ENCODE peak calls at places on chromosomes 6 and 20, in four cellular contexts. J, C, Y and V are unnamed samples.

GRCh38 chr20:58059145-58059544 is 169.3 kb downstream of the ANKRD60 start:
- DNase-seq in J (no peak), C (no peak), Y (no peak), V (no peak)

GRCh38 chr6:152635949-152636674 is 1.1 kb downstream of the SYNE1 start:
- DNase-seq in J (no peak), C (peak; percentile 85), Y (peak; percentile 10), V (no peak)

GRCh38 chr6:43334466-43335095 is 26.0 kb upstream of the CRIP3 start:
- DNase-seq in J (peak; percentile 68), C (no peak), Y (peak; percentile 66), V (peak; percentile 33)

GRCh38 chr20:58054744-58055373 is 173.6 kb downstream of the ANKRD60 start:
- DNase-seq in J (no peak), C (no peak), Y (peak; percentile 9), V (no peak)

GRCh38 chr6:31402324-31403282 is 792 bp upstream of the MICA start:
- DNase-seq in J (no peak), C (no peak), Y (no peak), V (no peak)

GRCh38 chr20:347317-347639 is 367 bp downstream of the NRSN2 start:
- DNase-seq in J (no peak), C (no peak), Y (no peak), V (no peak)

GRCh38 chr20:38307371-38308046 is 3.6 kb downstream of the BPI start:
- DNase-seq in J (no peak), C (no peak), Y (no peak), V (no peak)

GRCh38 chr6:30687659-30688431 is 1.4 kb upstream of the PPP1R18 start:
- DNase-seq in J (no peak), C (peak; percentile 82), Y (no peak), V (no peak)

GRCh38 chr20:63212393-63212730 is 3.6 kb downstream of the YTHDF1 start:
- DNase-seq in J (no peak), C (no peak), Y (no peak), V (no peak)

GRCh38 chr6:75065524-75065923 is 140.3 kb downstream of the COL12A1 start:
- DNase-seq in J (peak; percentile 34), C (no peak), Y (peak; percentile 31), V (no peak)

GRCh38 chr6:132813173-132813856 is 1.1 kb upstream of the RPS12 start:
- DNase-seq in J (no peak), C (peak; percentile 88), Y (peak; percentile 75), V (peak; percentile 76)

GRCh38 chr6:140394141-140394540 is 1019.7 kb upstream of the CITED2 start:
- DNase-seq in J (no peak), C (no peak), Y (no peak), V (no peak)

GRCh38 chr6:52330470-52330869 is 31.5 kb upstream of the PAQR8 start:
- DNase-seq in J (no peak), C (no peak), Y (no peak), V (peak; percentile 6)

GRCh38 chr6:105815657-105816555 is 270.2 kb upstream of the PRDM1 start:
- DNase-seq in J (no peak), C (no peak), Y (no peak), V (no peak)

GRCh38 chr20:8155848-8156602 is 24.0 kb downstream of the PLCB1 start:
- DNase-seq in J (no peak), C (no peak), Y (peak; percentile 52), V (no peak)

GRCh38 chr6:130693944-130694343 is 133.3 kb upstream of the SMLR1 start:
- DNase-seq in J (no peak), C (no peak), Y (no peak), V (no peak)

GRCh38 chr6:13924146-13924948 is 405 bp upstream of the RNF182 start:
- DNase-seq in J (no peak), C (no peak), Y (peak; percentile 37), V (no peak)

GRCh38 chr6:137309078-137309762 is 90.0 kb upstream of the IFNGR1 start:
- DNase-seq in J (peak; percentile 22), C (peak; percentile 82), Y (peak; percentile 74), V (peak; percentile 38)

GRCh38 chr6:84762941-84763396 is 1.4 kb downstream of the TBX18 start:
- DNase-seq in J (no peak), C (no peak), Y (peak; percentile 67), V (no peak)

GRCh38 chr6:82040405-82041221 is 206.9 kb downstream of the IBTK start:
- DNase-seq in J (peak; percentile 42), C (no peak), Y (peak; percentile 72), V (peak; percentile 2)

GRCh38 chr6:111805511-111806181 is 67.6 kb downstream of the FYN start:
- DNase-seq in J (no peak), C (no peak), Y (peak; percentile 51), V (peak; percentile 20)

GRCh38 chr20:45911486-45912343 is at the start of gene PLTP:
- DNase-seq in J (no peak), C (peak; percentile 87), Y (peak; percentile 78), V (peak; percentile 66)

GRCh38 chr6:146850238-146850896 is 251.6 kb downstream of the ADGB start:
- DNase-seq in J (no peak), C (no peak), Y (no peak), V (no peak)

GRCh38 chr20:59428006-59428405 is 127.6 kb downstream of the EDN3 start:
- DNase-seq in J (no peak), C (no peak), Y (no peak), V (no peak)

GRCh38 chr6:26199057-26199772 is 112.0 kb downstream of the HFE start:
- DNase-seq in J (peak; percentile 95), C (peak; percentile 96), Y (peak; percentile 98), V (peak; percentile 95)

GRCh38 chr6:3001773-3002293 is 2.1 kb downstream of the NQO2 start:
- DNase-seq in J (peak; percentile 71), C (no peak), Y (peak; percentile 74), V (peak; percentile 93)

GRCh38 chr6:36302227-36302976 is 32.5 kb downstream of the PNPLA1 start:
- DNase-seq in J (peak; percentile 90), C (peak; percentile 91), Y (peak; percentile 92), V (peak; percentile 96)

GRCh38 chr20:10921491-10922010 is 247.8 kb upstream of the JAG1 start:
- DNase-seq in J (no peak), C (no peak), Y (no peak), V (no peak)

GRCh38 chr6:108820011-108820410 is 28.2 kb upstream of the ARMC2 start:
- DNase-seq in J (no peak), C (no peak), Y (no peak), V (no peak)

GRCh38 chr6:137361701-137362100 is 132.5 kb downstream of the OLIG3 start:
- DNase-seq in J (no peak), C (no peak), Y (no peak), V (no peak)

GRCh38 chr6:80170433-80170832 is 64.0 kb downstream of the BCKDHB start:
- DNase-seq in J (no peak), C (no peak), Y (no peak), V (no peak)

GRCh38 chr6:80174931-80175572 is 68.6 kb downstream of the BCKDHB start:
- DNase-seq in J (no peak), C (no peak), Y (no peak), V (no peak)

GRCh38 chr6:80173411-80173810 is 66.9 kb downstream of the BCKDHB start:
- DNase-seq in J (no peak), C (no peak), Y (no peak), V (no peak)
- TF ChIP-seq POLR2A in J (no peak), C (no peak), Y (no peak), V (no peak)

GRCh38 chr6:159727717-159728440 is 573 bp downstream of the WTAP start:
- DNase-seq in J (no peak), C (no peak), Y (peak; percentile 63), V (peak; percentile 79)

GRCh38 chr6:159724778-159725177 is 2.5 kb upstream of the WTAP start:
- DNase-seq in J (no peak), C (no peak), Y (no peak), V (no peak)

GRCh38 chr6:159728552-159728951 is 1.2 kb downstream of the WTAP start:
- DNase-seq in J (no peak), C (no peak), Y (no peak), V (peak; percentile 81)

GRCh38 chr6:159726918-159727716 is at the start of gene WTAP:
- DNase-seq in J (peak; percentile 94), C (peak; percentile 100), Y (peak; percentile 95), V (peak; percentile 98)

GRCh38 chr6:159726196-159726917 is 949 bp upstream of the WTAP start:
- DNase-seq in J (no peak), C (no peak), Y (no peak), V (no peak)
- TF ChIP-seq POLR2A in J (no peak), C (no peak), Y (no peak), V (no peak)

GRCh38 chr20:21125072-21125848 is 622 bp upstream of the KIZ start:
- DNase-seq in J (peak; percentile 39), C (peak; percentile 82), Y (no peak), V (no peak)

GRCh38 chr20:21124190-21124589 is 1.7 kb upstream of the KIZ start:
- DNase-seq in J (no peak), C (no peak), Y (no peak), V (no peak)

GRCh38 chr20:21129861-21130260 is 4.0 kb downstream of the KIZ start:
- DNase-seq in J (no peak), C (no peak), Y (no peak), V (no peak)

GRCh38 chr20:21127201-21127981 is 1.5 kb downstream of the KIZ start:
- DNase-seq in J (no peak), C (no peak), Y (no peak), V (no peak)

GRCh38 chr20:21125849-21126840 is at the start of gene KIZ:
- DNase-seq in J (peak; percentile 84), C (peak; percentile 100), Y (peak; percentile 97), V (peak; percentile 96)
- TF ChIP-seq POLR2A in J (peak; percentile 68), C (peak; percentile 71), Y (peak; percentile 62), V (peak; percentile 72)

GRCh38 chr20:43752051-43752360 is 25.2 kb upstream of the GTSF1L start:
- DNase-seq in J (no peak), C (no peak), Y (no peak), V (no peak)

GRCh38 chr20:43750774-43751166 is 24.0 kb upstream of the GTSF1L start:
- DNase-seq in J (no peak), C (no peak), Y (no peak), V (no peak)

GRCh38 chr20:43749734-43750294 is 23.0 kb upstream of the GTSF1L start:
- DNase-seq in J (peak; percentile 29), C (peak; percentile 96), Y (peak; percentile 37), V (peak; percentile 44)

GRCh38 chr20:43752561-43753301 is 25.9 kb upstream of the GTSF1L start:
- DNase-seq in J (no peak), C (peak; percentile 88), Y (no peak), V (no peak)

DNA sequence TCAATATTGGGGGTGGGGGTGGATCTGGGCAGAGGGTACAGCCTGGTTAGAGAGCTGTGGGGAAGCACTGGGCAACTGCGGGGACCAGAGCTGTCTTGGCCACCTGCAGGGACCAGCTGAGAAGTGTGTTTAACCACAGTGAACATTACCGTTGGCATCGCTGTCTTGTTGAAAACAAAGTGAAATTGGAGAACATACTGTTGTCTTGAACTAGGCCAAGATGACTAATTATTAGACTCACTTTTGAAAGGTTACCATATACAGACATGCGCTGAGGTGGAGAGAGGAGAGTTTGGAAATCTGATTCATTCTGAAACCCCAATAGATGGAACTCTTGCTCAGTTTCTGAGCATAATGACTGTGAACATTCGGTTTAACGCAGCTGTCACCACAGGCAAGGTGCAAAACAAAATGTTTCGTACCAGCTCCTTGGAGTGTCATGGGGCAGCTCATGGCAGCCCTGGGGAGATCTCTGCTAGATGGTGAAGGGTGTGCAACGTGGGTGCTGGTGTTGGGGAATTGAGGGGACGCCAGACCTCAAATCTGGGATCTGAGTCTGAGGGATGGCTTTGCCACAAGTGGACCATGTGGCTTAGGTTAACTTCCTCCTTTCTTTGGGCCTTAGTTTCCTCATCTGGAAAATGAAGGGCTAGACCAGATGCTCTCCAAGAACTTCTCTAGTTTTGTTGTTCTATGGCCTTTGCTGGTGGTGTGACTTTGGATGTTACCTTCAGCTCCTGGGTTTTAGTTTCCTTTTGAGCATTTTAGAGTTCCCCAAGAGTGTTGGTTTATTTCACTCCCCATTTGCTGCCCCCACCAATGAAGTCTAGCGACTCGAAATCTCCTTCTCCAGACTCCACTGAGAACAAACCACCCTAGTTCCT is 24.6 kb upstream of the GTSF1L start:
- DNase-seq in J (no peak), C (no peak), Y (no peak), V (no peak)
- TF ChIP-seq POLR2A in J (no peak), C (no peak), Y (no peak), V (no peak)